ENCODE peak calls at places on chromosomes 2 and 18, in eight cellular contexts. One of them, this sample, is unnamed.

GRCh38 chr2:215505044-215505786 is 69.3 kb upstream of the FN1 start:
- DNase-seq in NCI-H2171 treated with DMSO at 0.1 percent for 48 hours: no peak
- DNase-seq in mesothelial cell of epicardium: no peak
- DNase-seq in DMS153: no peak
- DNase-seq in cardiac fibroblast: peak; percentile 92
- DNase-seq in heart left ventricle: no peak
- DNase-seq in T-helper 1 cell: no peak
- DNase-seq in COLO829: no peak
- DNase-seq in this sample: peak; percentile 72

GRCh38 chr2:43269074-43269572 is 42.7 kb upstream of the ZFP36L2 start:
- DNase-seq in NCI-H2171 treated with DMSO at 0.1 percent for 48 hours: no peak
- DNase-seq in mesothelial cell of epicardium: no peak
- DNase-seq in DMS153: peak; percentile 15
- DNase-seq in cardiac fibroblast: peak; percentile 99
- DNase-seq in heart left ventricle: peak; percentile 93
- DNase-seq in T-helper 1 cell: no peak
- DNase-seq in COLO829: no peak
- DNase-seq in this sample: peak; percentile 93

GRCh38 chr2:74658516-74658915 is 4.5 kb downstream of the SEMA4F start:
- DNase-seq in NCI-H2171 treated with DMSO at 0.1 percent for 48 hours: no peak
- DNase-seq in mesothelial cell of epicardium: no peak
- DNase-seq in DMS153: no peak
- DNase-seq in cardiac fibroblast: peak; percentile 84
- DNase-seq in heart left ventricle: no peak
- DNase-seq in T-helper 1 cell: no peak
- DNase-seq in COLO829: no peak
- DNase-seq in this sample: peak; percentile 72

GRCh38 chr2:23681356-23682140 is 245.4 kb downstream of the ATAD2B start:
- DNase-seq in NCI-H2171 treated with DMSO at 0.1 percent for 48 hours: peak; percentile 89
- DNase-seq in mesothelial cell of epicardium: no peak
- DNase-seq in DMS153: no peak
- DNase-seq in cardiac fibroblast: no peak
- DNase-seq in heart left ventricle: no peak
- DNase-seq in T-helper 1 cell: no peak
- DNase-seq in COLO829: no peak
- DNase-seq in this sample: no peak

GRCh38 chr18:52311331-52311730 is 28.7 kb upstream of the DCC start:
- DNase-seq in NCI-H2171 treated with DMSO at 0.1 percent for 48 hours: no peak
- DNase-seq in mesothelial cell of epicardium: no peak
- DNase-seq in DMS153: no peak
- DNase-seq in cardiac fibroblast: no peak
- DNase-seq in heart left ventricle: no peak
- DNase-seq in T-helper 1 cell: no peak
- DNase-seq in COLO829: no peak
- DNase-seq in this sample: no peak

GRCh38 chr2:74059137-74059775 is 74.5 kb downstream of the TET3 start:
- DNase-seq in NCI-H2171 treated with DMSO at 0.1 percent for 48 hours: no peak
- DNase-seq in mesothelial cell of epicardium: no peak
- DNase-seq in DMS153: no peak
- DNase-seq in cardiac fibroblast: no peak
- DNase-seq in heart left ventricle: no peak
- DNase-seq in T-helper 1 cell: no peak
- DNase-seq in COLO829: no peak
- DNase-seq in this sample: no peak

GRCh38 chr18:55586841-55587240 is 1.2 kb downstream of the TCF4 start:
- DNase-seq in NCI-H2171 treated with DMSO at 0.1 percent for 48 hours: peak; percentile 51
- DNase-seq in mesothelial cell of epicardium: no peak
- DNase-seq in DMS153: peak; percentile 5
- DNase-seq in cardiac fibroblast: peak; percentile 62
- DNase-seq in heart left ventricle: no peak
- DNase-seq in T-helper 1 cell: no peak
- DNase-seq in COLO829: no peak
- DNase-seq in this sample: peak; percentile 29

GRCh38 chr2:24512836-24513235 is 21.8 kb downstream of the NCOA1 start:
- DNase-seq in NCI-H2171 treated with DMSO at 0.1 percent for 48 hours: no peak
- DNase-seq in mesothelial cell of epicardium: no peak
- DNase-seq in DMS153: no peak
- DNase-seq in cardiac fibroblast: peak; percentile 40
- DNase-seq in heart left ventricle: no peak
- DNase-seq in T-helper 1 cell: no peak
- DNase-seq in COLO829: no peak
- DNase-seq in this sample: no peak

GRCh38 chr2:86017901-86018896 is 87.5 kb downstream of the POLR1A start:
- DNase-seq in NCI-H2171 treated with DMSO at 0.1 percent for 48 hours: no peak
- DNase-seq in mesothelial cell of epicardium: no peak
- DNase-seq in DMS153: no peak
- DNase-seq in cardiac fibroblast: peak; percentile 57
- DNase-seq in heart left ventricle: peak; percentile 72
- DNase-seq in T-helper 1 cell: no peak
- DNase-seq in COLO829: no peak
- DNase-seq in this sample: no peak

GRCh38 chr2:215437614-215438013 is 1.7 kb upstream of the FN1 start:
- DNase-seq in NCI-H2171 treated with DMSO at 0.1 percent for 48 hours: no peak
- DNase-seq in mesothelial cell of epicardium: no peak
- DNase-seq in DMS153: no peak
- DNase-seq in cardiac fibroblast: peak; percentile 61
- DNase-seq in heart left ventricle: no peak
- DNase-seq in T-helper 1 cell: no peak
- DNase-seq in COLO829: no peak
- DNase-seq in this sample: no peak